ENCODE peak calls at places on chromosomes 3 and 15, in seven cellular contexts. One of them, this sample, is unnamed.

GRCh38 chr15:33201376-33202189 is 7.1 kb upstream of the FMN1 start:
- DNase-seq in mesendoderm: peak
- DNase-seq in CD8-positive, alpha-beta memory T cell: peak
- DNase-seq in cerebellum: no peak
- DNase-seq in stimulated activated CD4-positive, alpha-beta T cell treated with anti-CD3 and anti-CD28 coated beads, TNF-alpha, amount 100 ng/mL, for 1 hour: peak
- DNase-seq in NCI-H345: peak
- DNase-seq in stimulated activated CD8-positive, alpha-beta memory T cell treated with anti-CD3 and anti-CD28 coated beads, Interleukin-12 subunit alpha, Interleukin-12 subunit beta, amount 100 ng/mL, for 1 hour: peak
- DNase-seq in this sample: peak

GRCh38 chr3:64871955-64872354 is 184.2 kb upstream of the ADAMTS9 start:
- DNase-seq in stimulated activated CD4-positive, alpha-beta T cell treated with anti-CD3 and anti-CD28 coated beads, TNF-alpha, amount 100 ng/mL, for 1 hour: no peak
- DNase-seq in CD8-positive, alpha-beta memory T cell: no peak
- DNase-seq in cerebellum: no peak
- DNase-seq in mesendoderm: peak
- DNase-seq in NCI-H345: no peak
- DNase-seq in stimulated activated CD8-positive, alpha-beta memory T cell treated with anti-CD3 and anti-CD28 coated beads, Interleukin-12 subunit alpha, Interleukin-12 subunit beta, amount 100 ng/mL, for 1 hour: no peak
- DNase-seq in this sample: no peak

GRCh38 chr3:11910971-11911531 is 64.4 kb upstream of the TAMM41 start:
- DNase-seq in NCI-H345: no peak
- DNase-seq in stimulated activated CD8-positive, alpha-beta memory T cell treated with anti-CD3 and anti-CD28 coated beads, Interleukin-12 subunit alpha, Interleukin-12 subunit beta, amount 100 ng/mL, for 1 hour: no peak
- DNase-seq in stimulated activated CD4-positive, alpha-beta T cell treated with anti-CD3 and anti-CD28 coated beads, TNF-alpha, amount 100 ng/mL, for 1 hour: no peak
- DNase-seq in CD8-positive, alpha-beta memory T cell: no peak
- DNase-seq in mesendoderm: no peak
- DNase-seq in cerebellum: peak
- DNase-seq in this sample: no peak

GRCh38 chr15:26134812-26135211 is 271.7 kb upstream of the ATP10A start:
- DNase-seq in cerebellum: no peak
- DNase-seq in mesendoderm: peak
- DNase-seq in CD8-positive, alpha-beta memory T cell: no peak
- DNase-seq in NCI-H345: no peak
- DNase-seq in stimulated activated CD4-positive, alpha-beta T cell treated with anti-CD3 and anti-CD28 coated beads, TNF-alpha, amount 100 ng/mL, for 1 hour: no peak
- DNase-seq in stimulated activated CD8-positive, alpha-beta memory T cell treated with anti-CD3 and anti-CD28 coated beads, Interleukin-12 subunit alpha, Interleukin-12 subunit beta, amount 100 ng/mL, for 1 hour: no peak
- DNase-seq in this sample: no peak

GRCh38 chr3:8607285-8608040 is 37.1 kb downstream of the SSUH2 start:
- DNase-seq in stimulated activated CD4-positive, alpha-beta T cell treated with anti-CD3 and anti-CD28 coated beads, TNF-alpha, amount 100 ng/mL, for 1 hour: no peak
- DNase-seq in cerebellum: no peak
- DNase-seq in NCI-H345: peak
- DNase-seq in CD8-positive, alpha-beta memory T cell: no peak
- DNase-seq in stimulated activated CD8-positive, alpha-beta memory T cell treated with anti-CD3 and anti-CD28 coated beads, Interleukin-12 subunit alpha, Interleukin-12 subunit beta, amount 100 ng/mL, for 1 hour: no peak
- DNase-seq in mesendoderm: peak
- DNase-seq in this sample: peak

GRCh38 chr3:172646439-172647015 is 64.3 kb downstream of the NCEH1 start:
- DNase-seq in stimulated activated CD4-positive, alpha-beta T cell treated with anti-CD3 and anti-CD28 coated beads, TNF-alpha, amount 100 ng/mL, for 1 hour: no peak
- DNase-seq in CD8-positive, alpha-beta memory T cell: no peak
- DNase-seq in NCI-H345: peak
- DNase-seq in stimulated activated CD8-positive, alpha-beta memory T cell treated with anti-CD3 and anti-CD28 coated beads, Interleukin-12 subunit alpha, Interleukin-12 subunit beta, amount 100 ng/mL, for 1 hour: no peak
- DNase-seq in mesendoderm: no peak
- DNase-seq in cerebellum: no peak
- DNase-seq in this sample: no peak

GRCh38 chr3:120103276-120103675 is 9.0 kb upstream of the GSK3B start:
- DNase-seq in CD8-positive, alpha-beta memory T cell: no peak
- DNase-seq in NCI-H345: no peak
- DNase-seq in stimulated activated CD8-positive, alpha-beta memory T cell treated with anti-CD3 and anti-CD28 coated beads, Interleukin-12 subunit alpha, Interleukin-12 subunit beta, amount 100 ng/mL, for 1 hour: no peak
- DNase-seq in cerebellum: no peak
- DNase-seq in mesendoderm: no peak
- DNase-seq in stimulated activated CD4-positive, alpha-beta T cell treated with anti-CD3 and anti-CD28 coated beads, TNF-alpha, amount 100 ng/mL, for 1 hour: no peak
- DNase-seq in this sample: no peak

GRCh38 chr15:40908095-40908494 is 13.8 kb downstream of the VPS18 start:
- DNase-seq in cerebellum: no peak
- DNase-seq in stimulated activated CD4-positive, alpha-beta T cell treated with anti-CD3 and anti-CD28 coated beads, TNF-alpha, amount 100 ng/mL, for 1 hour: no peak
- DNase-seq in stimulated activated CD8-positive, alpha-beta memory T cell treated with anti-CD3 and anti-CD28 coated beads, Interleukin-12 subunit alpha, Interleukin-12 subunit beta, amount 100 ng/mL, for 1 hour: no peak
- DNase-seq in CD8-positive, alpha-beta memory T cell: no peak
- DNase-seq in NCI-H345: no peak
- DNase-seq in mesendoderm: no peak
- DNase-seq in this sample: no peak

GRCh38 chr3:175207361-175207760 is 348.2 kb downstream of the NAALADL2 start:
- DNase-seq in NCI-H345: no peak
- DNase-seq in stimulated activated CD4-positive, alpha-beta T cell treated with anti-CD3 and anti-CD28 coated beads, TNF-alpha, amount 100 ng/mL, for 1 hour: no peak
- DNase-seq in CD8-positive, alpha-beta memory T cell: no peak
- DNase-seq in mesendoderm: no peak
- DNase-seq in stimulated activated CD8-positive, alpha-beta memory T cell treated with anti-CD3 and anti-CD28 coated beads, Interleukin-12 subunit alpha, Interleukin-12 subunit beta, amount 100 ng/mL, for 1 hour: no peak
- DNase-seq in cerebellum: no peak
- DNase-seq in this sample: no peak

GRCh38 chr3:53996153-53996861 is 104.6 kb upstream of the SELENOK start:
- DNase-seq in CD8-positive, alpha-beta memory T cell: no peak
- DNase-seq in cerebellum: no peak
- DNase-seq in stimulated activated CD4-positive, alpha-beta T cell treated with anti-CD3 and anti-CD28 coated beads, TNF-alpha, amount 100 ng/mL, for 1 hour: no peak
- DNase-seq in NCI-H345: no peak
- DNase-seq in stimulated activated CD8-positive, alpha-beta memory T cell treated with anti-CD3 and anti-CD28 coated beads, Interleukin-12 subunit alpha, Interleukin-12 subunit beta, amount 100 ng/mL, for 1 hour: no peak
- DNase-seq in mesendoderm: peak
- DNase-seq in this sample: no peak

GRCh38 chr15:99051308-99051707 is 43.7 kb upstream of the PGPEP1L start:
- DNase-seq in stimulated activated CD8-positive, alpha-beta memory T cell treated with anti-CD3 and anti-CD28 coated beads, Interleukin-12 subunit alpha, Interleukin-12 subunit beta, amount 100 ng/mL, for 1 hour: no peak
- DNase-seq in stimulated activated CD4-positive, alpha-beta T cell treated with anti-CD3 and anti-CD28 coated beads, TNF-alpha, amount 100 ng/mL, for 1 hour: no peak
- DNase-seq in mesendoderm: no peak
- DNase-seq in CD8-positive, alpha-beta memory T cell: no peak
- DNase-seq in cerebellum: no peak
- DNase-seq in NCI-H345: no peak
- DNase-seq in this sample: no peak

GRCh38 chr3:148128136-148128535 is 569.6 kb upstream of the AGTR1 start:
- DNase-seq in mesendoderm: peak
- DNase-seq in cerebellum: no peak
- DNase-seq in NCI-H345: no peak
- DNase-seq in CD8-positive, alpha-beta memory T cell: no peak
- DNase-seq in stimulated activated CD4-positive, alpha-beta T cell treated with anti-CD3 and anti-CD28 coated beads, TNF-alpha, amount 100 ng/mL, for 1 hour: no peak
- DNase-seq in stimulated activated CD8-positive, alpha-beta memory T cell treated with anti-CD3 and anti-CD28 coated beads, Interleukin-12 subunit alpha, Interleukin-12 subunit beta, amount 100 ng/mL, for 1 hour: no peak
- DNase-seq in this sample: no peak

GRCh38 chr3:46422617-46423016 is 15.6 kb downstream of the CCRL2 start:
- DNase-seq in stimulated activated CD4-positive, alpha-beta T cell treated with anti-CD3 and anti-CD28 coated beads, TNF-alpha, amount 100 ng/mL, for 1 hour: no peak
- DNase-seq in cerebellum: peak
- DNase-seq in stimulated activated CD8-positive, alpha-beta memory T cell treated with anti-CD3 and anti-CD28 coated beads, Interleukin-12 subunit alpha, Interleukin-12 subunit beta, amount 100 ng/mL, for 1 hour: no peak
- DNase-seq in NCI-H345: no peak
- DNase-seq in mesendoderm: no peak
- DNase-seq in CD8-positive, alpha-beta memory T cell: no peak
- DNase-seq in this sample: no peak

GRCh38 chr3:12158387-12159226 is at the start of gene TIMP4:
- DNase-seq in NCI-H345: peak
- DNase-seq in stimulated activated CD8-positive, alpha-beta memory T cell treated with anti-CD3 and anti-CD28 coated beads, Interleukin-12 subunit alpha, Interleukin-12 subunit beta, amount 100 ng/mL, for 1 hour: no peak
- DNase-seq in CD8-positive, alpha-beta memory T cell: no peak
- DNase-seq in mesendoderm: peak
- DNase-seq in cerebellum: peak
- DNase-seq in stimulated activated CD4-positive, alpha-beta T cell treated with anti-CD3 and anti-CD28 coated beads, TNF-alpha, amount 100 ng/mL, for 1 hour: no peak
- DNase-seq in this sample: no peak

GRCh38 chr3:25191703-25192102 is 236.4 kb upstream of the RARB start:
- DNase-seq in stimulated activated CD4-positive, alpha-beta T cell treated with anti-CD3 and anti-CD28 coated beads, TNF-alpha, amount 100 ng/mL, for 1 hour: no peak
- DNase-seq in cerebellum: no peak
- DNase-seq in mesendoderm: peak
- DNase-seq in NCI-H345: no peak
- DNase-seq in CD8-positive, alpha-beta memory T cell: no peak
- DNase-seq in stimulated activated CD8-positive, alpha-beta memory T cell treated with anti-CD3 and anti-CD28 coated beads, Interleukin-12 subunit alpha, Interleukin-12 subunit beta, amount 100 ng/mL, for 1 hour: no peak
- DNase-seq in this sample: no peak

GRCh38 chr3:31093608-31093990 is 199.1 kb upstream of the GADL1 start:
- DNase-seq in stimulated activated CD8-positive, alpha-beta memory T cell treated with anti-CD3 and anti-CD28 coated beads, Interleukin-12 subunit alpha, Interleukin-12 subunit beta, amount 100 ng/mL, for 1 hour: no peak
- DNase-seq in cerebellum: no peak
- DNase-seq in stimulated activated CD4-positive, alpha-beta T cell treated with anti-CD3 and anti-CD28 coated beads, TNF-alpha, amount 100 ng/mL, for 1 hour: no peak
- DNase-seq in mesendoderm: no peak
- DNase-seq in NCI-H345: no peak
- DNase-seq in CD8-positive, alpha-beta memory T cell: no peak
- DNase-seq in this sample: no peak

GRCh38 chr15:25783607-25784131 is 79.5 kb downstream of the ATP10A start:
- DNase-seq in NCI-H345: no peak
- DNase-seq in stimulated activated CD8-positive, alpha-beta memory T cell treated with anti-CD3 and anti-CD28 coated beads, Interleukin-12 subunit alpha, Interleukin-12 subunit beta, amount 100 ng/mL, for 1 hour: no peak
- DNase-seq in stimulated activated CD4-positive, alpha-beta T cell treated with anti-CD3 and anti-CD28 coated beads, TNF-alpha, amount 100 ng/mL, for 1 hour: peak
- DNase-seq in CD8-positive, alpha-beta memory T cell: no peak
- DNase-seq in cerebellum: no peak
- DNase-seq in mesendoderm: peak
- DNase-seq in this sample: no peak

GRCh38 chr3:130374033-130374432 is 28.6 kb downstream of the COL6A5 start:
- DNase-seq in stimulated activated CD4-positive, alpha-beta T cell treated with anti-CD3 and anti-CD28 coated beads, TNF-alpha, amount 100 ng/mL, for 1 hour: no peak
- DNase-seq in cerebellum: no peak
- DNase-seq in stimulated activated CD8-positive, alpha-beta memory T cell treated with anti-CD3 and anti-CD28 coated beads, Interleukin-12 subunit alpha, Interleukin-12 subunit beta, amount 100 ng/mL, for 1 hour: no peak
- DNase-seq in NCI-H345: no peak
- DNase-seq in mesendoderm: no peak
- DNase-seq in CD8-positive, alpha-beta memory T cell: no peak
- DNase-seq in this sample: no peak

GRCh38 chr3:106473576-106474506 is 605.0 kb upstream of the CBLB start:
- DNase-seq in mesendoderm: no peak
- DNase-seq in NCI-H345: no peak
- DNase-seq in stimulated activated CD4-positive, alpha-beta T cell treated with anti-CD3 and anti-CD28 coated beads, TNF-alpha, amount 100 ng/mL, for 1 hour: no peak
- DNase-seq in stimulated activated CD8-positive, alpha-beta memory T cell treated with anti-CD3 and anti-CD28 coated beads, Interleukin-12 subunit alpha, Interleukin-12 subunit beta, amount 100 ng/mL, for 1 hour: no peak
- DNase-seq in CD8-positive, alpha-beta memory T cell: no peak
- DNase-seq in cerebellum: no peak
- DNase-seq in this sample: no peak

GRCh38 chr3:42830437-42831320 is 21.4 kb downstream of the ACKR2 start:
- DNase-seq in cerebellum: no peak
- DNase-seq in stimulated activated CD4-positive, alpha-beta T cell treated with anti-CD3 and anti-CD28 coated beads, TNF-alpha, amount 100 ng/mL, for 1 hour: no peak
- DNase-seq in mesendoderm: peak
- DNase-seq in NCI-H345: peak
- DNase-seq in CD8-positive, alpha-beta memory T cell: no peak
- DNase-seq in stimulated activated CD8-positive, alpha-beta memory T cell treated with anti-CD3 and anti-CD28 coated beads, Interleukin-12 subunit alpha, Interleukin-12 subunit beta, amount 100 ng/mL, for 1 hour: no peak
- DNase-seq in this sample: no peak

GRCh38 chr15:75723847-75724660 is 11.4 kb upstream of the CSPG4 start:
- DNase-seq in mesendoderm: peak
- DNase-seq in cerebellum: peak
- DNase-seq in CD8-positive, alpha-beta memory T cell: no peak
- DNase-seq in stimulated activated CD4-positive, alpha-beta T cell treated with anti-CD3 and anti-CD28 coated beads, TNF-alpha, amount 100 ng/mL, for 1 hour: no peak
- DNase-seq in stimulated activated CD8-positive, alpha-beta memory T cell treated with anti-CD3 and anti-CD28 coated beads, Interleukin-12 subunit alpha, Interleukin-12 subunit beta, amount 100 ng/mL, for 1 hour: peak
- DNase-seq in NCI-H345: peak
- DNase-seq in this sample: peak

GRCh38 chr3:4741404-4742307 is 237.6 kb upstream of the BHLHE40 start:
- DNase-seq in stimulated activated CD4-positive, alpha-beta T cell treated with anti-CD3 and anti-CD28 coated beads, TNF-alpha, amount 100 ng/mL, for 1 hour: no peak
- DNase-seq in mesendoderm: peak
- DNase-seq in NCI-H345: no peak
- DNase-seq in stimulated activated CD8-positive, alpha-beta memory T cell treated with anti-CD3 and anti-CD28 coated beads, Interleukin-12 subunit alpha, Interleukin-12 subunit beta, amount 100 ng/mL, for 1 hour: no peak
- DNase-seq in cerebellum: no peak
- DNase-seq in CD8-positive, alpha-beta memory T cell: no peak
- DNase-seq in this sample: peak

GRCh38 chr15:65416845-65417416 is 5.8 kb downstream of the IGDCC4 start:
- DNase-seq in CD8-positive, alpha-beta memory T cell: no peak
- DNase-seq in stimulated activated CD4-positive, alpha-beta T cell treated with anti-CD3 and anti-CD28 coated beads, TNF-alpha, amount 100 ng/mL, for 1 hour: no peak
- DNase-seq in cerebellum: no peak
- DNase-seq in mesendoderm: peak
- DNase-seq in NCI-H345: no peak
- DNase-seq in stimulated activated CD8-positive, alpha-beta memory T cell treated with anti-CD3 and anti-CD28 coated beads, Interleukin-12 subunit alpha, Interleukin-12 subunit beta, amount 100 ng/mL, for 1 hour: no peak
- DNase-seq in this sample: no peak

GRCh38 chr15:34240537-34240936 is 15.7 kb downstream of the EMC4 start:
- DNase-seq in NCI-H345: no peak
- DNase-seq in cerebellum: no peak
- DNase-seq in stimulated activated CD4-positive, alpha-beta T cell treated with anti-CD3 and anti-CD28 coated beads, TNF-alpha, amount 100 ng/mL, for 1 hour: no peak
- DNase-seq in mesendoderm: no peak
- DNase-seq in stimulated activated CD8-positive, alpha-beta memory T cell treated with anti-CD3 and anti-CD28 coated beads, Interleukin-12 subunit alpha, Interleukin-12 subunit beta, amount 100 ng/mL, for 1 hour: no peak
- DNase-seq in CD8-positive, alpha-beta memory T cell: no peak
- DNase-seq in this sample: no peak

GRCh38 chr3:59766165-59766872 is 716.5 kb upstream of the CFAP20DC start:
- DNase-seq in NCI-H345: no peak
- DNase-seq in CD8-positive, alpha-beta memory T cell: no peak
- DNase-seq in cerebellum: no peak
- DNase-seq in stimulated activated CD8-positive, alpha-beta memory T cell treated with anti-CD3 and anti-CD28 coated beads, Interleukin-12 subunit alpha, Interleukin-12 subunit beta, amount 100 ng/mL, for 1 hour: no peak
- DNase-seq in mesendoderm: no peak
- DNase-seq in stimulated activated CD4-positive, alpha-beta T cell treated with anti-CD3 and anti-CD28 coated beads, TNF-alpha, amount 100 ng/mL, for 1 hour: no peak
- DNase-seq in this sample: no peak

GRCh38 chr3:72163809-72164634 is 379.1 kb upstream of the PROK2 start:
- DNase-seq in CD8-positive, alpha-beta memory T cell: no peak
- DNase-seq in cerebellum: no peak
- DNase-seq in NCI-H345: no peak
- DNase-seq in mesendoderm: no peak
- DNase-seq in stimulated activated CD4-positive, alpha-beta T cell treated with anti-CD3 and anti-CD28 coated beads, TNF-alpha, amount 100 ng/mL, for 1 hour: no peak
- DNase-seq in stimulated activated CD8-positive, alpha-beta memory T cell treated with anti-CD3 and anti-CD28 coated beads, Interleukin-12 subunit alpha, Interleukin-12 subunit beta, amount 100 ng/mL, for 1 hour: no peak
- DNase-seq in this sample: no peak

This sample was measured in lung.